ENCODE peak calls at places on chromosomes 11 and 22, in five cellular contexts. One of them, this sample, is unnamed.

GRCh38 chr11:1772270-1773130 is 8.8 kb upstream of the CTSD start:
- DNase-seq in bronchial epithelial cell: peak
- DNase-seq in breast epithelium: no peak
- DNase-seq in GM12865: no peak
- DNase-seq in OCI-LY7: peak
- DNase-seq in this sample: peak

GRCh38 chr22:22386602-22387385 is 121.7 kb downstream of the ZNF280B start:
- DNase-seq in bronchial epithelial cell: no peak
- DNase-seq in breast epithelium: no peak
- DNase-seq in GM12865: no peak
- DNase-seq in OCI-LY7: no peak
- DNase-seq in this sample: no peak

GRCh38 chr22:22748297-22748743 is 103.9 kb downstream of the GGTLC2 start:
- DNase-seq in bronchial epithelial cell: peak
- DNase-seq in breast epithelium: peak
- DNase-seq in GM12865: peak
- DNase-seq in OCI-LY7: peak
- DNase-seq in this sample: peak

GRCh38 chr11:49995559-49995958 is 13.2 kb upstream of the OR4C12 start:
- DNase-seq in bronchial epithelial cell: peak
- DNase-seq in breast epithelium: no peak
- DNase-seq in GM12865: peak
- DNase-seq in OCI-LY7: peak
- DNase-seq in this sample: peak

GRCh38 chr22:17269607-17270261 is 50.5 kb upstream of the ADA2 start:
- DNase-seq in bronchial epithelial cell: no peak
- DNase-seq in breast epithelium: no peak
- DNase-seq in GM12865: no peak
- DNase-seq in OCI-LY7: no peak
- DNase-seq in this sample: no peak

GRCh38 chr11:106399075-106399500 is 321.6 kb downstream of the AASDHPPT start:
- DNase-seq in bronchial epithelial cell: peak
- DNase-seq in breast epithelium: no peak
- DNase-seq in GM12865: no peak
- DNase-seq in OCI-LY7: no peak
- DNase-seq in this sample: no peak

GRCh38 chr11:73416711-73417265 is 40.6 kb downstream of the RELT start:
- DNase-seq in bronchial epithelial cell: peak
- DNase-seq in breast epithelium: no peak
- DNase-seq in GM12865: no peak
- DNase-seq in OCI-LY7: no peak
- DNase-seq in this sample: no peak

GRCh38 chr22:30208631-30209603 is 37.6 kb downstream of the LIF start:
- DNase-seq in bronchial epithelial cell: no peak
- DNase-seq in breast epithelium: no peak
- DNase-seq in GM12865: no peak
- DNase-seq in OCI-LY7: no peak
- DNase-seq in this sample: peak

GRCh38 chr11:119147604-119148333 is 1.1 kb upstream of the ABCG4 start:
- DNase-seq in bronchial epithelial cell: no peak
- DNase-seq in breast epithelium: no peak
- DNase-seq in GM12865: peak
- DNase-seq in OCI-LY7: peak
- DNase-seq in this sample: peak

GRCh38 chr11:84430661-84431060 is 1144.5 kb upstream of the CCDC90B start:
- DNase-seq in bronchial epithelial cell: no peak
- DNase-seq in breast epithelium: no peak
- DNase-seq in GM12865: no peak
- DNase-seq in OCI-LY7: no peak
- DNase-seq in this sample: no peak

GRCh38 chr11:61507962-61508824 is at the start of gene LRRC10B:
- DNase-seq in bronchial epithelial cell: no peak
- DNase-seq in breast epithelium: no peak
- DNase-seq in GM12865: peak
- DNase-seq in OCI-LY7: no peak
- DNase-seq in this sample: peak

GRCh38 chr11:22199243-22199642 is 6.4 kb downstream of the ANO5 start:
- DNase-seq in bronchial epithelial cell: no peak
- DNase-seq in breast epithelium: no peak
- DNase-seq in GM12865: no peak
- DNase-seq in OCI-LY7: no peak
- DNase-seq in this sample: no peak

GRCh38 chr11:93895106-93895862 is 44.9 kb upstream of the VSTM5 start:
- DNase-seq in bronchial epithelial cell: peak
- DNase-seq in breast epithelium: no peak
- DNase-seq in GM12865: peak
- DNase-seq in OCI-LY7: peak
- DNase-seq in this sample: peak

GRCh38 chr11:80473562-80473961 is 1032.7 kb upstream of the TENM4 start:
- DNase-seq in bronchial epithelial cell: no peak
- DNase-seq in breast epithelium: no peak
- DNase-seq in GM12865: peak
- DNase-seq in OCI-LY7: no peak
- DNase-seq in this sample: no peak

GRCh38 chr11:9092085-9092484 is 686 bp upstream of the SCUBE2 start:
- DNase-seq in bronchial epithelial cell: no peak
- DNase-seq in breast epithelium: no peak
- DNase-seq in GM12865: no peak
- DNase-seq in OCI-LY7: no peak
- DNase-seq in this sample: no peak

GRCh38 chr11:129881570-129882170 is 13.7 kb downstream of the NFRKB start:
- DNase-seq in bronchial epithelial cell: peak
- DNase-seq in breast epithelium: no peak
- DNase-seq in GM12865: peak
- DNase-seq in OCI-LY7: peak
- DNase-seq in this sample: peak

GRCh38 chr22:42080287-42080686 is 787 bp downstream of the SMDT1 start:
- DNase-seq in bronchial epithelial cell: no peak
- DNase-seq in breast epithelium: peak
- DNase-seq in GM12865: peak
- DNase-seq in OCI-LY7: no peak
- DNase-seq in this sample: peak

GRCh38 chr11:130839950-130840666 is 76.2 kb downstream of the SNX19 start:
- DNase-seq in bronchial epithelial cell: no peak
- DNase-seq in breast epithelium: no peak
- DNase-seq in GM12865: no peak
- DNase-seq in OCI-LY7: no peak
- DNase-seq in this sample: no peak

GRCh38 chr11:92325416-92325815 is 100.8 kb downstream of the FAT3 start:
- DNase-seq in bronchial epithelial cell: no peak
- DNase-seq in breast epithelium: no peak
- DNase-seq in GM12865: no peak
- DNase-seq in OCI-LY7: no peak
- DNase-seq in this sample: no peak

GRCh38 chr11:74686792-74687191 is 44.4 kb downstream of the CHRDL2 start:
- DNase-seq in bronchial epithelial cell: peak
- DNase-seq in breast epithelium: no peak
- DNase-seq in GM12865: no peak
- DNase-seq in OCI-LY7: no peak
- DNase-seq in this sample: no peak

GRCh38 chr22:37214431-37215025 is 2.3 kb upstream of the SSTR3 start:
- DNase-seq in bronchial epithelial cell: no peak
- DNase-seq in breast epithelium: no peak
- DNase-seq in GM12865: no peak
- DNase-seq in OCI-LY7: no peak
- DNase-seq in this sample: peak

GRCh38 chr11:57303280-57303989 is 21.3 kb downstream of the TNKS1BP1 start:
- DNase-seq in bronchial epithelial cell: no peak
- DNase-seq in breast epithelium: no peak
- DNase-seq in GM12865: no peak
- DNase-seq in OCI-LY7: no peak
- DNase-seq in this sample: no peak

GRCh38 chr22:35882226-35883027 is 146.2 kb downstream of the RBFOX2 start:
- DNase-seq in bronchial epithelial cell: no peak
- DNase-seq in breast epithelium: no peak
- DNase-seq in GM12865: no peak
- DNase-seq in OCI-LY7: peak
- DNase-seq in this sample: no peak

GRCh38 chr22:19325296-19325950 is 33.9 kb upstream of the CLTCL1 start:
- DNase-seq in bronchial epithelial cell: peak
- DNase-seq in breast epithelium: no peak
- DNase-seq in GM12865: no peak
- DNase-seq in OCI-LY7: no peak
- DNase-seq in this sample: no peak

GRCh38 chr11:19686234-19686633 is 26.4 kb upstream of the NAV2 start:
- DNase-seq in bronchial epithelial cell: no peak
- DNase-seq in breast epithelium: no peak
- DNase-seq in GM12865: no peak
- DNase-seq in OCI-LY7: no peak
- DNase-seq in this sample: no peak

GRCh38 chr22:48955351-48956311 is 872.0 kb downstream of the BRD1 start:
- DNase-seq in bronchial epithelial cell: no peak
- DNase-seq in breast epithelium: peak
- DNase-seq in GM12865: no peak
- DNase-seq in OCI-LY7: no peak
- DNase-seq in this sample: no peak

GRCh38 chr22:33464698-33465097 is 406.5 kb upstream of the SYN3 start:
- DNase-seq in bronchial epithelial cell: no peak
- DNase-seq in breast epithelium: no peak
- DNase-seq in GM12865: no peak
- DNase-seq in OCI-LY7: no peak
- DNase-seq in this sample: no peak

GRCh38 chr22:40855960-40856512 is 403 bp downstream of the ST13 start:
- DNase-seq in bronchial epithelial cell: peak
- DNase-seq in breast epithelium: peak
- DNase-seq in GM12865: peak
- DNase-seq in OCI-LY7: peak
- DNase-seq in this sample: peak

GRCh38 chr11:93513763-93514162 is 29.4 kb downstream of the SMCO4 start:
- DNase-seq in bronchial epithelial cell: no peak
- DNase-seq in breast epithelium: no peak
- DNase-seq in GM12865: no peak
- DNase-seq in OCI-LY7: no peak
- DNase-seq in this sample: no peak

GRCh38 chr22:49686495-49687219 is 141.0 kb downstream of the BRD1 start:
- DNase-seq in bronchial epithelial cell: no peak
- DNase-seq in breast epithelium: no peak
- DNase-seq in GM12865: no peak
- DNase-seq in OCI-LY7: no peak
- DNase-seq in this sample: no peak

GRCh38 chr11:34332524-34332923 is 25.3 kb downstream of the ABTB2 start:
- DNase-seq in bronchial epithelial cell: no peak
- DNase-seq in breast epithelium: no peak
- DNase-seq in GM12865: no peak
- DNase-seq in OCI-LY7: no peak
- DNase-seq in this sample: no peak

GRCh38 chr22:24039046-24039445 is 27.9 kb downstream of the CABIN1 start:
- DNase-seq in bronchial epithelial cell: peak
- DNase-seq in breast epithelium: no peak
- DNase-seq in GM12865: no peak
- DNase-seq in OCI-LY7: no peak
- DNase-seq in this sample: no peak

GRCh38 chr22:24040946-24041345 is 29.8 kb downstream of the CABIN1 start:
- DNase-seq in bronchial epithelial cell: no peak
- DNase-seq in breast epithelium: no peak
- DNase-seq in GM12865: no peak
- DNase-seq in OCI-LY7: no peak
- DNase-seq in this sample: no peak

GRCh38 chr22:24049211-24049610 is 38.1 kb downstream of the CABIN1 start:
- DNase-seq in bronchial epithelial cell: no peak
- DNase-seq in breast epithelium: no peak
- DNase-seq in GM12865: no peak
- DNase-seq in OCI-LY7: no peak
- DNase-seq in this sample: no peak

GRCh38 chr22:24046024-24046423 is 34.9 kb downstream of the CABIN1 start:
- DNase-seq in bronchial epithelial cell: no peak
- DNase-seq in breast epithelium: no peak
- DNase-seq in GM12865: peak
- DNase-seq in OCI-LY7: no peak
- DNase-seq in this sample: no peak

DNA sequence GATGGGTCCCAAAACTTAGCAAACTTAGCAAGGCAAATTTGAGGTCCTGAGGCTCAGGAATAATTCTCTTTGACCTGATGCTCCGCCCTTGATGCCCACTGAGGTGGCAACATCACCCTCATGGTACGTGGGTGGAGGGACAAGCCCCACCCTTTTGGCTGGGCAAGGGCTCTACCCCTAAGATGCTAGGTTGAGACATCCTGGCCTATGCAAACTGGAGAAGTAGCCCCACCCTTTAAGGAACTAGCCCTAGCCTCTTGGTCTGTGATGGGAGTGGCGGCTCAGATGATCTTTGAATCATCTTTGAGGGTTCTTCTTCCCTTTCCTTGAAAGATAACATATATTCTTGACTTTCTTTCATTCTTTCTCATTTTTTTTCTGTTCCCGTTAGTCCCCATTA is 32.9 kb downstream of the CABIN1 start:
- DNase-seq in bronchial epithelial cell: no peak
- DNase-seq in breast epithelium: no peak
- DNase-seq in GM12865: no peak
- DNase-seq in OCI-LY7: no peak
- DNase-seq in this sample: no peak
- TF ChIP-seq CTCF in bronchial epithelial cell: no peak
- TF ChIP-seq CTCF in breast epithelium: no peak
- TF ChIP-seq CTCF in GM12865: no peak
- TF ChIP-seq CTCF in OCI-LY7: no peak
- TF ChIP-seq CTCF in this sample: no peak

GRCh38 chr11:127843483-127844396 is 743.6 kb downstream of the ETS1 start:
- DNase-seq in bronchial epithelial cell: peak
- DNase-seq in breast epithelium: peak
- DNase-seq in GM12865: peak
- DNase-seq in OCI-LY7: peak
- DNase-seq in this sample: peak
- TF ChIP-seq CTCF in bronchial epithelial cell: peak
- TF ChIP-seq CTCF in breast epithelium: no peak
- TF ChIP-seq CTCF in GM12865: peak
- TF ChIP-seq CTCF in OCI-LY7: peak
- TF ChIP-seq CTCF in this sample: peak

GRCh38 chr11:63573881-63574855 is 11.0 kb upstream of the PLAAT2 start:
- DNase-seq in bronchial epithelial cell: peak
- DNase-seq in breast epithelium: no peak
- DNase-seq in GM12865: peak
- DNase-seq in OCI-LY7: peak
- DNase-seq in this sample: peak
- TF ChIP-seq CTCF in bronchial epithelial cell: no peak
- TF ChIP-seq CTCF in breast epithelium: no peak
- TF ChIP-seq CTCF in GM12865: peak
- TF ChIP-seq CTCF in OCI-LY7: peak
- TF ChIP-seq CTCF in this sample: no peak

GRCh38 chr11:45769960-45770359 is 35.0 kb upstream of the SLC35C1 start:
- DNase-seq in bronchial epithelial cell: no peak
- DNase-seq in breast epithelium: no peak
- DNase-seq in GM12865: no peak
- DNase-seq in OCI-LY7: no peak
- DNase-seq in this sample: no peak

GRCh38 chr11:45771194-45771941 is 33.6 kb upstream of the SLC35C1 start:
- DNase-seq in bronchial epithelial cell: peak
- DNase-seq in breast epithelium: peak
- DNase-seq in GM12865: peak
- DNase-seq in OCI-LY7: peak
- DNase-seq in this sample: peak

GRCh38 chr11:45773271-45774022 is 31.5 kb upstream of the SLC35C1 start:
- DNase-seq in bronchial epithelial cell: no peak
- DNase-seq in breast epithelium: no peak
- DNase-seq in GM12865: no peak
- DNase-seq in OCI-LY7: no peak
- DNase-seq in this sample: no peak

GRCh38 chr11:45774023-45774655 is 30.8 kb upstream of the SLC35C1 start:
- DNase-seq in bronchial epithelial cell: no peak
- DNase-seq in breast epithelium: no peak
- DNase-seq in GM12865: no peak
- DNase-seq in OCI-LY7: no peak
- DNase-seq in this sample: no peak

GRCh38 chr11:45771942-45772522 is 32.9 kb upstream of the SLC35C1 start:
- DNase-seq in bronchial epithelial cell: peak
- DNase-seq in breast epithelium: peak
- DNase-seq in GM12865: peak
- DNase-seq in OCI-LY7: peak
- DNase-seq in this sample: peak
- TF ChIP-seq CTCF in bronchial epithelial cell: peak
- TF ChIP-seq CTCF in breast epithelium: peak
- TF ChIP-seq CTCF in GM12865: peak
- TF ChIP-seq CTCF in OCI-LY7: peak
- TF ChIP-seq CTCF in this sample: peak

This sample was measured in activated CD8-positive, alpha-beta T cell treated with anti-CD3 and anti-CD28 coated beads for 36 hours.